ENCODE peak calls at places on chromosomes 5 and 9, in seven cellular contexts. H, P, I, K, W, T and E are unnamed samples. For H3K9me3, the result is how much of the 10 kb centered on the place peaks cover.

GRCh38 chr9:6014668-6015270 is 655 bp downstream of the RANBP6 start:
- DNase-seq in H (no peak), T (no peak), K (no peak), P (no peak), W (no peak), I (no peak), E (peak)

GRCh38 chr9:124478014-124478753 is 27.9 kb downstream of the ADGRD2 start:
- DNase-seq in I (no peak), H (no peak), T (no peak), W (no peak), P (no peak), K (no peak), E (no peak)

GRCh38 chr5:137621861-137622823 is 113.7 kb downstream of the KLHL3 start:
- DNase-seq in I (no peak), K (no peak), T (no peak), H (peak), W (peak), P (no peak), E (no peak)

GRCh38 chr9:110156902-110157301 is 51.1 kb downstream of the C9orf152 start:
- DNase-seq in H (no peak), P (no peak), I (no peak), T (no peak), W (no peak), K (no peak), E (peak)

GRCh38 chr9:31078175-31078574 is 1306.3 kb upstream of the ACO1 start:
- DNase-seq in K (no peak), I (no peak), T (no peak), H (no peak), W (no peak), P (no peak), E (no peak)

GRCh38 chr9:15142903-15143534 is 164.0 kb downstream of the TTC39B start:
- DNase-seq in K (no peak), H (no peak), W (no peak), T (no peak), I (no peak), P (no peak), E (peak)

GRCh38 chr9:135228345-135228982 is 141.0 kb downstream of the OLFM1 start:
- DNase-seq in K (no peak), T (no peak), P (no peak), H (peak), W (no peak), I (no peak), E (no peak)

GRCh38 chr5:81924467-81924866 is 47.4 kb upstream of the ATG10 start:
- DNase-seq in H (peak), K (no peak), W (peak), I (no peak), T (no peak), P (no peak), E (no peak)

GRCh38 chr9:133256057-133256461 is 18.9 kb downstream of the ABO start:
- DNase-seq in T (no peak), P (no peak), I (no peak), K (no peak), W (no peak), H (no peak), E (no peak)

GRCh38 chr9:123311250-123311753 is 42.9 kb upstream of the STRBP start:
- DNase-seq in H (no peak), P (no peak), I (no peak), W (no peak), K (no peak), T (no peak), E (no peak)

GRCh38 chr5:127892467-127893207 is 189.4 kb downstream of the CCDC192 start:
- DNase-seq in K (no peak), I (no peak), H (no peak), P (no peak), W (peak), T (no peak), E (peak)

GRCh38 chr5:157933005-157933404 is 74.1 kb upstream of the CLINT1 start:
- DNase-seq in K (no peak), I (no peak), W (no peak), H (no peak), P (no peak), T (no peak), E (no peak)

GRCh38 chr9:693460-694390 is 147.8 kb upstream of the DMRT1 start:
- DNase-seq in T (no peak), K (no peak), P (no peak), H (peak), W (peak), I (peak), E (peak)

GRCh38 chr5:120375248-120375647 is 88.9 kb upstream of the PRR16 start:
- DNase-seq in H (no peak), P (no peak), T (no peak), K (no peak), W (no peak), I (no peak), E (no peak)

GRCh38 chr5:78666041-78666444 is 17.5 kb upstream of the LHFPL2 start:
- DNase-seq in I (no peak), W (no peak), P (no peak), T (no peak), H (no peak), K (no peak), E (no peak)

GRCh38 chr9:116506685-116507084 is 180.4 kb upstream of the TRIM32 start:
- DNase-seq in I (no peak), T (no peak), P (no peak), W (no peak), K (no peak), H (no peak), E (no peak)

GRCh38 chr5:37005946-37006540 is 129.5 kb downstream of the NIPBL start:
- DNase-seq in H (no peak), T (no peak), I (no peak), W (no peak), P (no peak), K (no peak), E (peak)

GRCh38 chr9:114200721-114201300 is 45.5 kb downstream of the COL27A1 start:
- DNase-seq in I (no peak), H (no peak), P (no peak), T (no peak), W (no peak), K (no peak), E (no peak)

GRCh38 chr5:138677782-138678181 is 75.4 kb upstream of the CTNNA1 start:
- DNase-seq in W (no peak), P (no peak), I (no peak), H (no peak), K (no peak), T (no peak), E (no peak)

GRCh38 chr9:4640027-4640426 is 22.1 kb upstream of the PLPP6 start:
- DNase-seq in W (no peak), K (no peak), T (no peak), P (no peak), H (no peak), I (no peak), E (peak)

GRCh38 chr5:97547999-97548797 is 365.2 kb upstream of the RIOK2 start:
- DNase-seq in P (no peak), H (no peak), T (no peak), W (no peak), K (no peak), I (no peak), E (peak)

GRCh38 chr9:124870723-124871122 is 8.8 kb downstream of the ARPC5L start:
- DNase-seq in I (no peak), H (no peak), W (no peak), K (no peak), T (no peak), P (no peak), E (no peak)

GRCh38 chr5:103667068-103667467 is 104.5 kb upstream of the NUDT12 start:
- DNase-seq in W (no peak), P (no peak), T (no peak), K (no peak), I (no peak), H (no peak), E (no peak)

GRCh38 chr9:72526901-72527800 is 5.7 kb downstream of the TMC1 start:
- DNase-seq in H (peak), I (peak), K (peak), W (peak), P (peak), T (peak), E (peak)

GRCh38 chr5:124599048-124599973 is 147.1 kb downstream of the ZNF608 start:
- DNase-seq in H (no peak), K (peak), P (no peak), T (no peak), I (peak), W (peak), E (peak)

GRCh38 chr9:35048521-35048920 is 23.9 kb downstream of the VCP start:
- DNase-seq in T (no peak), W (no peak), H (no peak), I (no peak), K (no peak), P (no peak), E (no peak)

GRCh38 chr9:121771418-121771817 is 120.0 kb downstream of the DAB2IP start:
- DNase-seq in H (peak), T (no peak), W (no peak), I (no peak), K (no peak), P (peak), E (no peak)

GRCh38 chr5:102715405-102715804 is 39.7 kb upstream of the PAM start:
- DNase-seq in W (no peak), T (no peak), P (no peak), K (no peak), H (no peak), I (no peak), E (no peak)

GRCh38 chr9:69672828-69673640 is 863 bp upstream of the APBA1 start:
- DNase-seq in T (peak), W (peak), I (peak), K (peak), H (peak), P (peak), E (peak)

GRCh38 chr9:125986966-125987365 is 239.8 kb downstream of the PBX3 start:
- DNase-seq in P (no peak), K (no peak), H (no peak), T (no peak), W (no peak), I (no peak), E (no peak)

DNA sequence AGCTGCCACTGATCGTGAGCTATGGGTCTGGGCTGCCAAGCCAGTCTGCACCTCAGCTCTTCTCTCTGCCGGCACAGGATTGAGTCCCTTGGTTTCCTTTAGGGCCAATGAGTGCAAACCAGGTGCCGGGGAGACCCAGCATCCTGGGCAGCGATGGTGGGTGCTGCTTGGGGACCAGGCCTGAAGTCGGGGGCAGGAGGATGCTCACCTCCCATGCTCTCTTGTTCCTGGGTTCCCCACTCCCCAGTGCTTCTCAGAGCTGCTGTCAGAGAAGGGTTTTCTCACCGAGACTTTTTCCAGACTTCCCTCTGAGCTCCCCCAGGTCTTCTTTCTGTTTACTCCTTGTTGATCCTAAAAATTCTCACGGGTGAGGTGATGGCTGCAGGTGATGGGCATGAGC is 61.2 kb downstream of the IRX1 start:
- DNase-seq in K (no peak), H (no peak), P (no peak), I (no peak), T (no peak), W (no peak), E (no peak)
- H3K9me3 ChIP-seq in K (under half), H (under half), P (under half), I (under half), T (under half), W (under half), E (under half)

GRCh38 chr5:2251298-2251697 is 368.6 kb upstream of the IRX4 start:
- DNase-seq in T (no peak), W (no peak), I (no peak), K (no peak), P (no peak), H (no peak), E (no peak)

GRCh38 chr5:2251751-2252150 is 369.0 kb upstream of the IRX4 start:
- DNase-seq in T (no peak), P (no peak), W (no peak), K (no peak), I (no peak), H (no peak), E (no peak)

GRCh38 chr5:2254404-2254803 is 371.7 kb upstream of the IRX4 start:
- DNase-seq in H (no peak), I (no peak), T (no peak), K (no peak), W (no peak), P (no peak), E (no peak)

GRCh38 chr5:2254880-2255750 is 372.4 kb upstream of the IRX4 start:
- DNase-seq in H (no peak), W (no peak), K (no peak), I (no peak), P (no peak), T (no peak), E (no peak)

DNA sequence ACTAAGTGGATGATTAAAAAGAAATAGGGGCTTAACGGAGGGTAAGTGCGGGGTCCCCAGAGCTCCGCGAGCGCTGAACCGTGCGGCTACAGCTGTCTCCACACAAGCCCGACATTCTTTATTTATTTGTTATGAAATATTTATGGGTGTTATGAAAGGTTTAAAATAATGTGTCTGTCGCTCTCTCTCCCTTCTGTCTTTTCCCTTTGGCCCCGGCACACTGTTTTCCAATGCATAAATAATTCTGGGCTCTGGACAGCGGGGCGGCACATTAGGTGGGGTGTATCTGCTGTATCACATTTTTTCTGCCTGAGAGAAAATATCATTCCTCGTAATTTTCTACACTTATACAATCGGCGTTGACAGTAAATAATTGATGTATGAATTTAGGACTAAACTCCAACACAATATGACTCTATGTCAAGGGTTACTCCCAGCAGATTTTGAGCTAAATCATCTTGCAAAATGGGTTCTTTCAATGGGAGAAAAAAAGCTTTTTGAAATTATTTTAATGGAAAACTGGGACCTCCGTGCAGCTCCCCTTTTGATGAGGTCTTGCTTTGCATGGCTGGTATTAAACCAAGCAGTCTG is 370.4 kb upstream of the IRX4 start:
- DNase-seq in T (no peak), I (no peak), K (no peak), P (no peak), W (no peak), H (no peak), E (no peak)
- H3K9me3 ChIP-seq in T (under half), I (under half), K (under half), P (under half), W (under half), H (under half), E (under half)

GRCh38 chr5:141420855-141421488 is at the start of gene PCDHGA11:
- DNase-seq in P (no peak), W (no peak), K (no peak), T (no peak), H (no peak), I (peak), E (no peak)
- H3K9me3 ChIP-seq in P (half or more), W (half or more), K (under half), T (under half), H (half or more), I (under half), E (under half)

GRCh38 chr5:180847053-180847452 is 14.0 kb downstream of the ZFP62 start:
- DNase-seq in T (no peak), P (no peak), K (no peak), I (no peak), W (no peak), H (no peak), E (no peak)
- H3K9me3 ChIP-seq in T (half or more), P (under half), K (under half), I (under half), W (under half), H (under half), E (under half)

DNA sequence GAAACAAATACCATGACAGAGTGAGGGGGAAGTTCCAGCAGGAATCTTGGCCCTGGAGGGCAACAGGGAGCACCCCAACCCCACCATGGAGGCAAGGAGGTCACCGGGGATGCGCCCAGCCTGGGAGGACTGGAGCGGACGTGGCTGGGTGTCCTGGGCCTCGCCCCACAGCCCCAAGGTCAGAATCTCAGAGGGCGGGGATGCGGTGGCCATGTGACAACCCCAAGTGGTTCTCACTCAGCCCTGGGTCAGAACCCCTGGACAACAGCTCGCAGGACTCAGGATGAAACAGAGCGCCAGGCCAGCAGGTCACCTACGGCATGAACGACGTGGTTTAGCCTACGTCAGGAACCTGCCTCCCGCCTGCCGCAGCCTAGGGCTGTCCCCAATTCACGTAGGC is 64.0 kb upstream of the ZNF354A start:
- DNase-seq in K (no peak), W (no peak), I (no peak), H (no peak), P (no peak), T (no peak), E (no peak)
- H3K9me3 ChIP-seq in K (under half), W (under half), I (under half), H (under half), P (under half), T (half or more), E (under half)

DNA sequence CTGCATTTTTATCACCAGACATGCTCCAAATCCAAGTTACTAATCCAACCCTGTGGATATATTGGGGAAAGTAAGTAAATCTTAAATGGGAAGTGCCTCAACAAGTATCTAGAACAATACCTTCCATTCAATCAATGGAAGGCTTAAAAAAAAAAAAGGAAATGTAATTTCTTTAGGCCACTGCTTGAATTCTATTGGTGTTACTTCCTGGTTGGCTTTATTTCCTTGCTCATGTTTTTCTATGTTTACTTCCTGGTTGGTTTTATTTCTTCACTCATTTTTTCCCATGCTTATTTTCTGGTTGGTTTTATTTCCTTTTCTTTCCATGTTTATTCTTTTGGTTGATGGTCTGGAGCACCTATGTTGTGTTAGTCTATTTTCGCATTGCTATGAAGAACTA is 363.9 kb downstream of the KDM4C start:
- DNase-seq in H (no peak), T (no peak), P (no peak), I (no peak), K (no peak), W (no peak), E (peak)
- H3K9me3 ChIP-seq in H (under half), T (under half), P (under half), I (under half), K (under half), W (under half), E (under half)

GRCh38 chr5:87529486-87530076 is 116.9 kb upstream of the CCNH start:
- DNase-seq in P (no peak), I (no peak), H (no peak), K (no peak), T (no peak), W (no peak), E (no peak)
- H3K9me3 ChIP-seq in P (under half), I (under half), H (under half), K (under half), T (under half), W (under half), E (under half)

DNA sequence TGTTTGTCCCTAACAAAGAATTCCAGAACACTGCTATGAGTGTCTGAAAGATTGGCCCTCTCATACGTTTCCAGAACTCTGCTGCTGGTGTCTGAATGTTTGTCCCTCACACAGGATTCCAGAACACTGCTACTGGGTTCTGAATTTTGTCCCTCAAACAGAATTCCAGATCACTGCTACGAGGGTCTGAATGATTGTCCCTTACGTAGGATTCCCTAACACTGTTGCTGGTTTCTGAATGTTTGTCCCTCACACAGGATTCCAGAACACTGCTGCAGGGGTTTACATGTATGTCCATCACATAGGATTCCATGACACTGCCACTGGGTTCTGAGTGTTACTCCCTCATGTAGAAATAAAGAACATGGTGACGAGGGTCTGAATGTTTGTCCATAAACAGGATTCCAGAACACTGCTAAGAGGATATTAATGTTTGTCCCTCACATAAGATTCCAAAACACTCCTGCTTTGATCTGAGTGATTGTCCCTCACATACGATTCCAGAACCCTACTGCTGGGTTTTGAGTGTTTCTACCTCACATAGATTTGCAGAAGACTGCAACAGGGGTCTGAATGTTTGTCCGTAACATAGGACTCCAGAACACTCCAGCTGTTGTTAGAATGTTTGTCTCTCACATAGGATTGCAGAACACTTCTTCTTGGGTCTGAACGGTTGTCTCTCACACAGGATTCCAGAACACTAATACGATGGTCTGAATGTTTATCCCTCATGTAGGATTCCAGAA is 214.4 kb downstream of the FOXD4L6 start:
- DNase-seq in I (no peak), T (no peak), P (no peak), H (no peak), W (no peak), K (no peak), E (no peak)
- H3K9me3 ChIP-seq in I (under half), T (half or more), P (half or more), H (half or more), W (half or more), K (half or more), E (under half)